ENCODE peak calls at places on chromosomes 1 and 21, in five cellular contexts. Y, F, W, X and P are unnamed samples.

GRCh38 chr1:91440845-91441244 is 36.2 kb upstream of the HFM1 start:
- DNase-seq in F (peak; percentile 10), Y (no peak), X (peak; percentile 3), W (no peak), P (no peak)

GRCh38 chr1:1889847-1890505 is 911 bp downstream of the GNB1 start:
- DNase-seq in W (peak; percentile 53), F (peak; percentile 53), X (no peak), Y (no peak), P (peak; percentile 50)

GRCh38 chr1:205272541-205272940 is 44.8 kb downstream of the TMCC2 start:
- DNase-seq in W (no peak), F (no peak), X (no peak), Y (no peak), P (no peak)

GRCh38 chr1:44485229-44485932 is 80.3 kb downstream of the RNF220 start:
- DNase-seq in X (peak; percentile 61), Y (no peak), F (peak; percentile 93), W (peak; percentile 69), P (peak; percentile 7)

GRCh38 chr1:201025571-201026002 is 2.1 kb upstream of the KIF21B start:
- DNase-seq in Y (no peak), X (no peak), F (peak; percentile 20), W (peak; percentile 37), P (peak; percentile 51)

GRCh38 chr1:89578151-89578550 is 53.5 kb downstream of the LRRC8B start:
- DNase-seq in F (no peak), W (no peak), Y (no peak), X (no peak), P (no peak)

GRCh38 chr1:191831572-191831971 is 326.7 kb upstream of the RGS18 start:
- DNase-seq in X (no peak), W (no peak), F (peak; percentile 26), Y (no peak), P (no peak)

GRCh38 chr1:228236744-228237143 is 28.9 kb downstream of the OBSCN start:
- DNase-seq in W (no peak), X (no peak), F (peak; percentile 47), Y (no peak), P (peak; percentile 62)

GRCh38 chr1:178057863-178058576 is 35.9 kb upstream of the RASAL2 start:
- DNase-seq in F (peak; percentile 68), W (peak; percentile 85), X (no peak), Y (no peak), P (no peak)

GRCh38 chr1:42620307-42620706 is 37.9 kb upstream of the PPIH start:
- DNase-seq in W (no peak), Y (no peak), X (no peak), F (no peak), P (no peak)

GRCh38 chr21:46099476-46099875 is 1.6 kb downstream of the COL6A2 start:
- DNase-seq in X (no peak), Y (no peak), W (peak; percentile 34), F (no peak), P (peak; percentile 30)

GRCh38 chr1:227728892-227729143 is 6.3 kb downstream of the JMJD4 start:
- DNase-seq in F (peak; percentile 44), Y (no peak), W (no peak), X (no peak), P (peak; percentile 28)

GRCh38 chr1:154974086-154974807 is at the start of gene CKS1B:
- DNase-seq in F (peak; percentile 100), W (peak; percentile 100), Y (peak; percentile 100), X (peak; percentile 100), P (peak; percentile 99)

GRCh38 chr1:12608311-12608957 is 9.6 kb downstream of the DHRS3 start:
- DNase-seq in F (no peak), Y (no peak), W (no peak), X (no peak), P (no peak)

GRCh38 chr1:88061106-88061829 is 622.8 kb upstream of the PKN2 start:
- DNase-seq in W (peak; percentile 25), F (peak; percentile 75), Y (peak; percentile 6), X (peak; percentile 18), P (peak; percentile 44)

GRCh38 chr1:42173155-42173933 is 8.8 kb upstream of the GUCA2A start:
- DNase-seq in Y (peak; percentile 56), X (no peak), F (peak; percentile 45), W (peak; percentile 48), P (peak; percentile 72)

GRCh38 chr21:32392299-32392879 is 423 bp downstream of the URB1 start:
- DNase-seq in F (peak; percentile 23), X (no peak), Y (no peak), W (no peak), P (no peak)

GRCh38 chr1:119711804-119712341 is at the start of gene PHGDH:
- DNase-seq in Y (peak; percentile 65), W (peak; percentile 46), X (peak; percentile 68), F (peak; percentile 88), P (peak; percentile 87)